ENCODE peak calls at places on chromosome 5, in nine cellular contexts. B is right atrium auricular region, K is colonic mucosa, L is astrocyte, P is spleen, H is IMR-90, I is uterus, A is left ventricle myocardium inferior, F is heart left ventricle. Y is an unnamed sample.

GRCh38 chr5:111227805-111228204 is 3.6 kb downstream of the CAMK4 start:
- DNase-seq in F (no peak), L (peak), H (peak), B (no peak), I (no peak), A (no peak), P (peak), K (peak), Y (no peak)

GRCh38 chr5:2293906-2294305 is 411.2 kb upstream of the IRX4 start:
- DNase-seq in A (no peak), P (no peak), L (no peak), H (no peak), B (no peak), F (no peak), I (no peak), K (no peak), Y (no peak)

GRCh38 chr5:108398964-108399363 is 17.1 kb upstream of the FBXL17 start:
- DNase-seq in K (no peak), H (no peak), B (no peak), F (no peak), I (no peak), L (no peak), P (no peak), A (no peak), Y (no peak)

GRCh38 chr5:3330442-3330841 is 265.2 kb upstream of the IRX1 start:
- DNase-seq in F (no peak), K (no peak), A (no peak), I (no peak), P (no peak), L (no peak), B (no peak), H (no peak), Y (no peak)

GRCh38 chr5:2012885-2013284 is 130.2 kb upstream of the IRX4 start:
- DNase-seq in F (no peak), B (no peak), I (no peak), H (no peak), A (no peak), P (no peak), K (no peak), L (no peak), Y (no peak)

GRCh38 chr5:126414874-126415502 is 8.2 kb upstream of the GRAMD2B start:
- DNase-seq in I (peak), B (no peak), F (peak), K (no peak), P (no peak), L (peak), A (peak), H (peak), Y (peak)

GRCh38 chr5:44935262-44935661 is 126.5 kb downstream of the MRPS30 start:
- DNase-seq in F (no peak), I (no peak), K (no peak), L (no peak), H (no peak), A (no peak), B (no peak), P (no peak), Y (no peak)

GRCh38 chr5:64144429-64145215 is 21.0 kb upstream of the RNF180 start:
- DNase-seq in I (no peak), A (no peak), H (no peak), B (no peak), L (peak), P (no peak), F (no peak), K (no peak), Y (no peak)

GRCh38 chr5:96226941-96227552 is 206.0 kb downstream of the PCSK1 start:
- DNase-seq in K (no peak), A (peak), P (no peak), B (peak), F (no peak), H (peak), L (peak), I (no peak), Y (no peak)

GRCh38 chr5:172334196-172334595 is 50.6 kb upstream of the UBTD2 start:
- DNase-seq in L (no peak), K (no peak), F (no peak), P (no peak), B (no peak), A (no peak), H (no peak), I (no peak), Y (no peak)

GRCh38 chr5:175652741-175653663 is 4.9 kb upstream of the HRH2 start:
- DNase-seq in H (no peak), I (no peak), K (no peak), L (no peak), P (no peak), B (no peak), F (no peak), A (no peak), Y (no peak)

DNA sequence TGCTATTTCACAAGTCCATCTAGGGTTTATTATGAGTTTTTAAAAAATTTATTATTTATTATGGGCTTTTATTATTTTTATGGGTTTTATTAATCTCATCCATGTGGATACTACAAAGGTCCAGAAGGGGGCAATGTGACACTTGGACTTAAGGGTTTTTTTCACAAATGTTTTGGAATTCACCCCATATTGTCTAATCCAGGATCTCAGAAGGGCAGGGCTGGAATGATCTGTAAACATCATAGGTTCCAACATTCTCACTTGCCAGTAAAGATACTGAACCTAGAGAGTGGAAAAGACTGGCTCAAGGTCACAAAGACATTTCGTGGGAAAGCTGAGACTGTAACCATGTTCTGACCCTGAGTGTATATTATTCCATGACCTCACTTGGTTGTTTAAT is 35.6 kb downstream of the NIM1K start:
- DNase-seq in H (peak), A (no peak), L (peak), P (no peak), I (no peak), F (no peak), K (no peak), B (no peak), Y (peak)
- TF ChIP-seq CTCF in H (peak), A (peak), L (peak), P (no peak), I (no peak), F (peak), K (no peak), B (no peak), Y (peak)

GRCh38 chr5:15621094-15621493 is 121.1 kb downstream of the FBXL7 start:
- DNase-seq in A (no peak), H (peak), B (no peak), P (no peak), F (no peak), K (no peak), I (no peak), L (peak), Y (no peak)

GRCh38 chr5:15618938-15619337 is 119.0 kb downstream of the FBXL7 start:
- DNase-seq in A (no peak), F (no peak), L (no peak), H (no peak), K (no peak), I (no peak), B (no peak), P (no peak), Y (no peak)

GRCh38 chr5:15623794-15624193 is 123.8 kb downstream of the FBXL7 start:
- DNase-seq in F (no peak), A (no peak), L (no peak), K (no peak), H (no peak), I (no peak), B (no peak), P (no peak), Y (no peak)

GRCh38 chr5:15615859-15616258 is 115.9 kb downstream of the FBXL7 start:
- DNase-seq in H (peak), F (no peak), K (no peak), B (no peak), P (no peak), A (no peak), I (no peak), L (peak), Y (no peak)

GRCh38 chr5:15620501-15620900 is 120.5 kb downstream of the FBXL7 start:
- DNase-seq in K (no peak), H (peak), B (peak), I (peak), A (no peak), P (no peak), L (peak), F (no peak), Y (no peak)
- H3K4me3 ChIP-seq in K (no peak), H (no peak), B (no peak), I (no peak), A (no peak), P (no peak), L (peak), F (no peak), Y (no peak)

DNA sequence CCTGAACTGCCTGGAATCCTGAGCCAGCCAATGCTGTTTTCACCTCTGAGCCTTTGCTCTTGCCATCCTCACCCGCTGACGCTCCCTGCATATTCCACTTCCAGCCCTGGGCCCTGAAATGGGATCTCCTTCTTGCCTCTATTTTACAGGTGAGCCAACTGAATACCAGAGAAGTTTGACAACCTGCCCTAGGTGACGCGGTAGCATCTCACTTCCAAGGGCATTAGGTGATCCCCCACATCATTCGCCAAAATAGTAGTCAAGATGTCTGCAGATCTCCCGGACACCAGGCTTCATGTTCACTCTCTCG is 43.5 kb downstream of the FOXI1 start:
- DNase-seq in A (no peak), B (peak), I (no peak), L (no peak), K (peak), P (no peak), H (no peak), F (no peak), Y (no peak)
- TF ChIP-seq CTCF in A (no peak), B (no peak), I (no peak), L (no peak), K (no peak), P (no peak), H (no peak), F (no peak), Y (no peak)

GRCh38 chr5:62138607-62139006 is 167.4 kb upstream of the KIF2A start:
- DNase-seq in A (no peak), F (no peak), I (no peak), P (no peak), H (no peak), K (no peak), B (no peak), L (no peak), Y (no peak)
- H3K4me3 ChIP-seq in A (no peak), F (no peak), I (no peak), P (no peak), H (no peak), K (no peak), B (no peak), L (no peak), Y (no peak)

Y was measured in epithelial cell of proximal tubule.